ENCODE peak calls at places on chromosomes 3 and 15, in five cellular contexts. N, Y, I, G and J are unnamed samples.

GRCh38 chr3:23611737-23612295 is 193.9 kb upstream of the UBE2E1 start:
- DNase-seq in N (no peak), Y (peak; percentile 30), I (no peak), G (no peak), J (no peak)

GRCh38 chr3:81922404-81922803 is 161.0 kb upstream of the GBE1 start:
- DNase-seq in N (no peak), Y (peak; percentile 5), I (no peak), G (no peak), J (no peak)

GRCh38 chr3:101531473-101532086 is 18.6 kb upstream of the SENP7 start:
- DNase-seq in N (no peak), Y (peak; percentile 50), I (no peak), G (no peak), J (no peak)

GRCh38 chr15:69653846-69654245 is 201.2 kb downstream of the RPLP1 start:
- DNase-seq in N (no peak), Y (no peak), I (peak; percentile 8), G (no peak), J (no peak)

GRCh38 chr15:79088426-79089205 is 2.0 kb downstream of the RASGRF1 start:
- DNase-seq in N (no peak), Y (no peak), I (peak; percentile 17), G (no peak), J (no peak)

GRCh38 chr3:190229632-190230424 is 92.4 kb downstream of the CLDN1 start:
- DNase-seq in N (no peak), Y (peak; percentile 63), I (no peak), G (no peak), J (no peak)

GRCh38 chr3:25897019-25897418 is 107.1 kb downstream of the OXSM start:
- DNase-seq in N (no peak), Y (peak; percentile 6), I (peak; percentile 73), G (no peak), J (peak; percentile 10)

GRCh38 chr15:63668601-63669000 is 71.4 kb downstream of the FBXL22 start:
- DNase-seq in N (no peak), Y (no peak), I (no peak), G (no peak), J (no peak)

GRCh38 chr3:117411991-117412390 is 702.4 kb downstream of the TUSC7 start:
- DNase-seq in N (no peak), Y (no peak), I (no peak), G (no peak), J (no peak)

GRCh38 chr3:194204793-194205065 is 68.8 kb downstream of the HES1 start:
- DNase-seq in N (no peak), Y (no peak), I (no peak), G (no peak), J (peak; percentile 77)

GRCh38 chr3:27319847-27320526 is 49.2 kb downstream of the NEK10 start:
- DNase-seq in N (no peak), Y (no peak), I (no peak), G (no peak), J (no peak)

GRCh38 chr3:186477876-186478275 is 66.3 kb downstream of the CRYGS start:
- DNase-seq in N (no peak), Y (no peak), I (no peak), G (no peak), J (no peak)

GRCh38 chr3:14410501-14411165 is 8.2 kb downstream of the SLC6A6 start:
- DNase-seq in N (no peak), Y (peak; percentile 97), I (no peak), G (no peak), J (peak; percentile 39)

GRCh38 chr15:60835000-60835399 is 356.1 kb upstream of the ICE2 start:
- DNase-seq in N (no peak), Y (no peak), I (no peak), G (no peak), J (no peak)

GRCh38 chr3:10910367-10910766 is 82.2 kb upstream of the SLC6A1 start:
- DNase-seq in N (no peak), Y (no peak), I (no peak), G (no peak), J (no peak)

GRCh38 chr3:22106213-22106867 is 355.3 kb upstream of the ZNF385D start:
- DNase-seq in N (no peak), Y (no peak), I (no peak), G (no peak), J (peak; percentile 23)

GRCh38 chr3:17422636-17423035 is 319.8 kb downstream of the TBC1D5 start:
- DNase-seq in N (no peak), Y (no peak), I (no peak), G (no peak), J (no peak)

GRCh38 chr3:17420668-17421067 is 321.8 kb downstream of the TBC1D5 start:
- DNase-seq in N (no peak), Y (peak; percentile 66), I (no peak), G (no peak), J (no peak)

GRCh38 chr3:17424137-17424536 is 318.3 kb downstream of the TBC1D5 start:
- DNase-seq in N (no peak), Y (peak; percentile 24), I (no peak), G (no peak), J (no peak)
- H4K91ac ChIP-seq in N (no peak overlapping the region), Y (no peak overlapping the region), I (no peak overlapping the region), G (no peak overlapping the region), J (no peak overlapping the region)

GRCh38 chr3:153160451-153161137 is 1.4 kb upstream of the RAP2B start:
- DNase-seq in N (peak; percentile 86), Y (peak; percentile 92), I (peak; percentile 83), G (peak; percentile 50), J (peak; percentile 94)
- H3K18ac ChIP-seq in N (peak overlapping the region; percentile 98), Y (peak overlapping the region; percentile 95), I (no peak overlapping the region), G (peak overlapping the region; percentile 72), J (peak overlapping the region; percentile 19)

GRCh38 chr15:47743886-47744285 is 26.6 kb downstream of the SEMA6D start:
- DNase-seq in N (no peak), Y (no peak), I (no peak), G (no peak), J (no peak)
- H2BK12ac ChIP-seq in N (no peak overlapping the region), Y (no peak overlapping the region), I (no peak overlapping the region), G (no peak overlapping the region), J (no peak overlapping the region)

GRCh38 chr15:42919308-42919707 is 1.3 kb downstream of the TTBK2 start:
- DNase-seq in N (no peak), Y (no peak), I (no peak), G (no peak), J (no peak)

GRCh38 chr15:42919794-42920280 is 741 bp downstream of the TTBK2 start:
- DNase-seq in N (no peak), Y (peak; percentile 79), I (peak; percentile 32), G (no peak), J (peak; percentile 17)

GRCh38 chr15:42921049-42921731 is 612 bp upstream of the TTBK2 start:
- DNase-seq in N (peak; percentile 12), Y (peak; percentile 24), I (no peak), G (no peak), J (peak; percentile 64)

GRCh38 chr15:42918047-42918446 is 2.5 kb downstream of the TTBK2 start:
- DNase-seq in N (no peak), Y (no peak), I (no peak), G (no peak), J (no peak)

DNA sequence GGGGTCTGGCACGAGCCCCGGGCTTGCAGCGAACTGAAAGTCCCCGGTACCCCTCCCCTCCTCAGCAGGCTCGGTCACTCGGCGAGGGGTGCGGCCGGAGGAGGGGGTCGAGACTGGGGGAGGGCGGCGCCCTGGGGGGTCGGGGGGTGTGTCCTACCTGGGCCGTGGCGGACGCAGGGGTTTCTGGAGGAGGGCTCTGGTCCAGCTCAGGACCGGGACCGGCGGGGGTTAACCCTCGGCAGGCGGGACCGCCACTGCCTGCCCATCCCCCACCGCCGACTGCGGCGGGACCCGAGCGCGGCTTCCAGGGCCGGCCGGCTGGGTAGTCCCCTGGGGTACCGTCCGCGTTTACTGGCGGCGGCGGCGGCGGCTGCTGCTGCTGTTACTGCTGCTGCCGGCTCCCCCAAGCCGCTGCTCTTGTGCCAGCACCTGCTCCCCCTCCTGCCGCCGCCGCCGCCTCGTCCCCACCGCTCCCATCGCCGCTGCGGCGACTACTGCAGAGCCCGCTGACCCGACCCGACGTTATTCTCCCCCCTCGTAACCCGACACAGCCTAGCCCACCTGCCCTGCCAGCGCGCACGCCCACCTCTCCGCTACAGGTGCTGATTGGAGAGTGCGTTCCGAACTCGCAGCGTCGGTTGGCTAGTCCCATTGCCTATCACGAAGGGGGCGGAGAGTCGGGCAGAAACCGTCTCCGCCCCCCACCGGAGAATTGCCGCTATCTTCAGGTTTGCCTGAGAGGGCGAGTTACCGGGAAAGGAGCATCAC is at the start of gene TTBK2:
- DNase-seq in N (peak; percentile 99), Y (peak; percentile 99), I (peak; percentile 99), G (peak; percentile 97), J (peak; percentile 99)
- H4K91ac ChIP-seq in N (no peak within 1 kb of the TSS), Y (no peak within 1 kb of the TSS), I (no peak within 1 kb of the TSS), G (no peak within 1 kb of the TSS), J (peak within 1 kb of the TSS; percentile 25)

DNA sequence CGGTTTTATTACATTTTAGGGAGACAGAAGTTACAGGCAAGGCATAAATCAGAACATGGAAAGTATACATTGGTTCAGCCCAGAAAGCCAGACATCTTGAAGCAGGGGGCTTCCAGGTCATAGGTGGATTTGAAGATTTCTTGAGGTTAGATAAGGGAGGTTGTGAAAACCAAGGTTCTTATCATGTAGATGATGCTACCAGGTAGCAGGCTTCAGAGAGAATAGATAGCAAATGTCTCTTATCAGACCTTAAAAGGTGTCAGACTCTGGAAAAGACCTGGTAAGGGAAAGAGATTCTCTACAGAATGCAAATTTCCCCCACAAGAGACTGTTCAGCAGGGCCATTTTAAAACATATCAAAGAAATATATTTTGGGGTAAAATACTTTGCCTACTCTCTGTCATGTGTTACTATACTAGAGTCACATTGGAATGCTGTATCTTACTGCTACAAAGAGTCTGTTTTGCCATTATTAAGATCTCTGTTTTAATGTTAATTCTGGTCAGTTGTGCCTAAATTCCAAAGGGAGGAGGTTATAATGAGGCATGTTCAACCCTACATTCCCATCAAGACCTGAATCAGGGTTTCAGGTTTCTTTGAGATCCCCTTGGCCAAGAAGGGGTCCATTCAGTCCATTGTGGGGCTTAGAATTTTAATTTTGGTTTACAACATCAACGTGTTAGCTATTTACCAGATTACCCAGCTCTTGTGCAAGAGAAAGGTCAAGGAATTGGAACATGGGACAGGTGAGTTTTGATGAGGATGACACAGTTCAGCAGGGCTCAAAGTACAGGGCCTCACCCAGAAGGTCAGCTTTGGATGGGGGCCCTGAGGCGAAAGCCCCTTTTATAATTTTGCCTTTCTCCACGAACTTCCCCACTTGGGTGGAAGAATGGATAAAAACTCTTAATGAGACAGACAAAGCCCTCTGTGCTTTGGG is 36.0 kb upstream of the LYZL4 start:
- DNase-seq in N (no peak), Y (no peak), I (no peak), G (no peak), J (no peak)
- H3K18ac ChIP-seq in N (no peak overlapping the region), Y (no peak overlapping the region), I (no peak overlapping the region), G (no peak overlapping the region), J (no peak overlapping the region)

GRCh38 chr15:101379647-101380046 is 84.6 kb upstream of the SNRPA1 start:
- DNase-seq in N (no peak), Y (no peak), I (no peak), G (no peak), J (no peak)
- H2BK12ac ChIP-seq in N (no peak overlapping the region), Y (no peak overlapping the region), I (no peak overlapping the region), G (no peak overlapping the region), J (no peak overlapping the region)